ENCODE peak calls at places on chromosome 14, in nine cellular contexts. One of them, this sample, is unnamed.

GRCh38 chr14:70188292-70188607 is 501 bp downstream of the SLC8A3 start:
- DNase-seq in nephron progenitor cell: no peak
- DNase-seq in foreskin fibroblast: peak; percentile 13
- DNase-seq in GM20000: peak; percentile 73
- DNase-seq in stomach: no peak
- DNase-seq in astrocyte of the spinal cord: no peak
- DNase-seq in choroid plexus epithelial cell: peak; percentile 7
- DNase-seq in hepatocyte: no peak
- DNase-seq in A549: no peak
- DNase-seq in this sample: no peak

GRCh38 chr14:64628940-64629403 is 75.3 kb upstream of the PLEKHG3 start:
- DNase-seq in A549: peak; percentile 94
- DNase-seq in astrocyte of the spinal cord: peak; percentile 95
- DNase-seq in stomach: no peak
- DNase-seq in foreskin fibroblast: peak; percentile 92
- DNase-seq in nephron progenitor cell: no peak
- DNase-seq in GM20000: no peak
- DNase-seq in choroid plexus epithelial cell: peak; percentile 84
- DNase-seq in hepatocyte: peak; percentile 66
- DNase-seq in this sample: no peak

GRCh38 chr14:28761438-28762289 is 4.9 kb upstream of the FOXG1 start:
- DNase-seq in astrocyte of the spinal cord: peak; percentile 5
- DNase-seq in nephron progenitor cell: no peak
- DNase-seq in choroid plexus epithelial cell: no peak
- DNase-seq in foreskin fibroblast: no peak
- DNase-seq in GM20000: peak; percentile 4
- DNase-seq in stomach: no peak
- DNase-seq in hepatocyte: no peak
- DNase-seq in A549: no peak
- DNase-seq in this sample: no peak

GRCh38 chr14:59301354-59301753 is 112.9 kb downstream of the DAAM1 start:
- DNase-seq in A549: no peak
- DNase-seq in hepatocyte: no peak
- DNase-seq in choroid plexus epithelial cell: no peak
- DNase-seq in GM20000: peak; percentile 21
- DNase-seq in foreskin fibroblast: no peak
- DNase-seq in stomach: no peak
- DNase-seq in astrocyte of the spinal cord: no peak
- DNase-seq in nephron progenitor cell: no peak
- DNase-seq in this sample: no peak

GRCh38 chr14:94171208-94171607 is 2.9 kb upstream of the PPP4R4 start:
- DNase-seq in nephron progenitor cell: no peak
- DNase-seq in choroid plexus epithelial cell: no peak
- DNase-seq in astrocyte of the spinal cord: no peak
- DNase-seq in foreskin fibroblast: peak; percentile 22
- DNase-seq in A549: no peak
- DNase-seq in GM20000: no peak
- DNase-seq in stomach: no peak
- DNase-seq in hepatocyte: no peak
- DNase-seq in this sample: no peak

GRCh38 chr14:63200035-63200740 is 4.1 kb upstream of the RHOJ start:
- DNase-seq in A549: no peak
- DNase-seq in astrocyte of the spinal cord: no peak
- DNase-seq in hepatocyte: no peak
- DNase-seq in choroid plexus epithelial cell: no peak
- DNase-seq in GM20000: no peak
- DNase-seq in nephron progenitor cell: no peak
- DNase-seq in foreskin fibroblast: no peak
- DNase-seq in stomach: no peak
- DNase-seq in this sample: no peak

GRCh38 chr14:28773917-28774691 is 7.5 kb downstream of the FOXG1 start:
- DNase-seq in GM20000: no peak
- DNase-seq in astrocyte of the spinal cord: peak; percentile 71
- DNase-seq in stomach: no peak
- DNase-seq in nephron progenitor cell: peak; percentile 80
- DNase-seq in hepatocyte: peak; percentile 37
- DNase-seq in choroid plexus epithelial cell: peak; percentile 60
- DNase-seq in A549: peak; percentile 43
- DNase-seq in foreskin fibroblast: peak; percentile 59
- DNase-seq in this sample: peak; percentile 89

GRCh38 chr14:78356406-78356805 is 186.2 kb downstream of the NRXN3 start:
- DNase-seq in stomach: no peak
- DNase-seq in nephron progenitor cell: peak; percentile 10
- DNase-seq in choroid plexus epithelial cell: no peak
- DNase-seq in GM20000: no peak
- DNase-seq in hepatocyte: no peak
- DNase-seq in A549: no peak
- DNase-seq in foreskin fibroblast: no peak
- DNase-seq in astrocyte of the spinal cord: no peak
- DNase-seq in this sample: no peak

GRCh38 chr14:86430807-86431206 is 900.9 kb downstream of the FLRT2 start:
- DNase-seq in stomach: no peak
- DNase-seq in A549: no peak
- DNase-seq in hepatocyte: no peak
- DNase-seq in astrocyte of the spinal cord: no peak
- DNase-seq in GM20000: no peak
- DNase-seq in foreskin fibroblast: peak; percentile 1
- DNase-seq in choroid plexus epithelial cell: no peak
- DNase-seq in nephron progenitor cell: no peak
- DNase-seq in this sample: no peak

GRCh38 chr14:34970665-34971064 is 12.1 kb upstream of the SRP54 start:
- DNase-seq in choroid plexus epithelial cell: no peak
- DNase-seq in hepatocyte: no peak
- DNase-seq in A549: no peak
- DNase-seq in astrocyte of the spinal cord: no peak
- DNase-seq in GM20000: no peak
- DNase-seq in foreskin fibroblast: no peak
- DNase-seq in stomach: no peak
- DNase-seq in nephron progenitor cell: no peak
- DNase-seq in this sample: no peak

DNA sequence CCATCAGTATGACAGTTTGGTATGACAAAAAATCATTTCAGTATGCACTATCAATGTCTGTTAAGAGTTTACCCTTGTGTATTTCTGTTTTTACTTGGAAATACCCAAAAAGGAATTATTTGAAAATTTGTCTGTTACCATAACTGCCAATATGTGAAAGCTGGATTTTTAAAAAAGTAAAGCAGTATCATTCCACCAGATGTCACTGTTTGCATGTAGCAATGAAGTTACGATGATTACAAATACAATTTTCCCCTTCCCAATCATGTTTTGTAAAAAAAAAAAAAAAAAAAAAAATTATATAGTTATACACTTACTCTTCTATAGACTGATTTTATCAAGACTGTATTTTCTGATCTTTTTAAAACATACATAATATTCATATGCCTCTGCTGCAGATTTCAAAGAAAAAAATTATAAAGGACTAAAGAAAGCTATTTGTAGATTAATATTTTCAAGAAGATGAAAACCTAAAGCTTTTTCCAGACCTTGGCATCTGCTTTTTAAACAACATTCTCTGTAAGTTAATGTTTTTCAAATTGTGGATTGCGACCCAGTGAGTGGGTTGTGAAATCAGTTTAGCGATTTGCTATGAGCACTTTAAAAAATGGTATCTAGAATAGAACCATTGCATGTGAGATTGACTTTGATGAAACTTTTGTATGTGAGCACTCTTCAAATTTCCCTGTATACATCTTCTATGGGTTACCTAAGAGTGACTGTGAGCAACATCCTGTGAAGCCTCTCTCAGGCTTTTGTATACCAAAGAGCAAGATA is 114.2 kb downstream of the TTC6 start:
- DNase-seq in A549: peak; percentile 23
- DNase-seq in nephron progenitor cell: no peak
- DNase-seq in choroid plexus epithelial cell: peak; percentile 69
- DNase-seq in stomach: no peak
- DNase-seq in astrocyte of the spinal cord: peak; percentile 39
- DNase-seq in GM20000: no peak
- DNase-seq in hepatocyte: no peak
- DNase-seq in foreskin fibroblast: peak; percentile 8
- DNase-seq in this sample: no peak
- TF ChIP-seq CTCF in A549: peak; percentile 55
- TF ChIP-seq CTCF in nephron progenitor cell: peak; percentile 41
- TF ChIP-seq CTCF in choroid plexus epithelial cell: peak; percentile 64
- TF ChIP-seq CTCF in stomach: no peak
- TF ChIP-seq CTCF in astrocyte of the spinal cord: peak; percentile 48
- TF ChIP-seq CTCF in GM20000: no peak
- TF ChIP-seq CTCF in hepatocyte: peak; percentile 61
- TF ChIP-seq CTCF in foreskin fibroblast: peak; percentile 36
- TF ChIP-seq CTCF in this sample: peak; percentile 65

DNA sequence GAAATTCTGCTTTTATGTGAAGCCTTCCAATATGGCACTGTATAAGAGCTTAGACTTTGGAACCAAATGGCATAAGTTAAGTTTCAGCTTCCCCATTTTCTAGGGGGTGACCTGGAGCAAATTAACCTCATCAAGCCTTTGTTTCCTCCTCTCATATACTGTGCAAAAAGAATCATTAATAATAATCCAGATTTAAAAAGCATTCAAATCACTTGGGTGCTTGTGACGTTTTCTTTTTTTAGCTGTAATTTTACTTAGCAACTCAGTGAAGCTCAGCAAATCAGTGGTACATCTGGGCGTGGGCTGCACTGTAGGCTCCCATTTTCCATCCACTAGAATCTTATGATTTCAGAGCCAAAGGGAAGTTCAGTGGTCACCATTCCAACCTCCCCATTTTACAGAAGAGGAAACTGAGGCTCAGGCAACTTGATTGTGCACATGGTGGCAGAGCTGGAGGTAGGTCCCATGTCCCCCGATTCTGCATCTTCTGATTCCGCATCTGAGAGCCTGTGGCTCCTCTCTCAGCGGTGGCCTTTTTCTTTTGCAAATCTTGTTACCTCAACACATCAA is 131.2 kb downstream of the SNAPC1 start:
- DNase-seq in A549: no peak
- DNase-seq in astrocyte of the spinal cord: no peak
- DNase-seq in choroid plexus epithelial cell: no peak
- DNase-seq in GM20000: no peak
- DNase-seq in nephron progenitor cell: no peak
- DNase-seq in stomach: no peak
- DNase-seq in foreskin fibroblast: no peak
- DNase-seq in hepatocyte: no peak
- DNase-seq in this sample: no peak
- TF ChIP-seq CTCF in A549: no peak
- TF ChIP-seq CTCF in astrocyte of the spinal cord: no peak
- TF ChIP-seq CTCF in choroid plexus epithelial cell: no peak
- TF ChIP-seq CTCF in GM20000: no peak
- TF ChIP-seq CTCF in nephron progenitor cell: no peak
- TF ChIP-seq CTCF in stomach: no peak
- TF ChIP-seq CTCF in foreskin fibroblast: no peak
- TF ChIP-seq CTCF in hepatocyte: no peak
- TF ChIP-seq CTCF in this sample: no peak

DNA sequence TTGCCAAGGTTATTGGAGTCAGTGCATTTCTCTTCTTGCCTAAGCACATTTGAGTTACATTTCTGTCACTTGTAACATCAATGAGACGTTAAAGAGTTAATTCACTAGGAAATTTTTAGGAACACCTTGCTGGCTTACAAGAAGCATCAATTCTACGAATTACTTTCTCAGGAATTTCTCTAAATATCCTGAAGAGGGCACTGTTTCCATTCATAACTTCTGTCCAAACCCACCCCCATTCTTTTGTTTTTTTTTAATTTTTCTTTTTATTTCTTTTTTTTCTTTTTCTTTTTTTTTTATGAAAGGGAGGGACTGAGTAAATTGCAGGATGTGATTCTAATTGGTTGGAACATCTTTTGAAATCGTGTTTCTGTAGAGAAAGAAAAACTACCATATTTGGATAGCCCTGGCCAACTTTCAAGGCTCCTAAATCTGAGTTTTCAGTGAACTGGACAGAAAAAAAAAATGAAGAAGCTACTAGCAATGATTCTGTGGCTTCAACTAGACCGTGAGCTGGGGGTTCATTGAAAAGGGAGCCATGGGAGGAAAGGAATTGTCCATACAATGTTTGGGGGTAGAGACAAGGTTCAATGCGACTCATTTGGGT is 285.3 kb downstream of the DAD1 start:
- DNase-seq in A549: no peak
- DNase-seq in GM20000: peak; percentile 24
- DNase-seq in hepatocyte: no peak
- DNase-seq in foreskin fibroblast: no peak
- DNase-seq in stomach: no peak
- DNase-seq in astrocyte of the spinal cord: peak; percentile 47
- DNase-seq in choroid plexus epithelial cell: peak; percentile 61
- DNase-seq in nephron progenitor cell: no peak
- DNase-seq in this sample: no peak
- TF ChIP-seq CTCF in A549: peak; percentile 60
- TF ChIP-seq CTCF in GM20000: no peak
- TF ChIP-seq CTCF in hepatocyte: peak; percentile 54
- TF ChIP-seq CTCF in foreskin fibroblast: peak; percentile 35
- TF ChIP-seq CTCF in stomach: peak; percentile 8
- TF ChIP-seq CTCF in astrocyte of the spinal cord: peak; percentile 51
- TF ChIP-seq CTCF in choroid plexus epithelial cell: peak; percentile 55
- TF ChIP-seq CTCF in nephron progenitor cell: peak; percentile 57
- TF ChIP-seq CTCF in this sample: peak; percentile 72

DNA sequence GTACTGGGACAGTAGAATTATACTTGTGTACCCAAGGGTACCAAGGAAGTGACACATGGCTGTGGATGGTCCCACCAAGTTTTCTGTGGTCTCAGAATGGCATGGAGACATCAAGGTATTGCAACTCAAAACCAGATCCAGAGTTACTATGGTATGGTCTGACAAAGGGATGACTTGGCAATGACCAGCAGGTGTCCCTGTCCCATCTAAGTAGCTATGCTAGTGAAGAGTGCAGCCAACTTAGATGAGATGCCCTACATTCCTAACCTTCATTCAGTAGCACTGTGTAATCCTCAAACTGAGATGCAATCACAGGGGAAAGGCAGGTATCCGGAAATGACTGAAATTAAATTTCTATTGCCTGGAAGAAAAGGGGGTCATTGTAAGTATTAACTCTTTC is 188.7 kb upstream of the TMEM260 start:
- DNase-seq in hepatocyte: no peak
- DNase-seq in foreskin fibroblast: no peak
- DNase-seq in nephron progenitor cell: no peak
- DNase-seq in astrocyte of the spinal cord: no peak
- DNase-seq in GM20000: no peak
- DNase-seq in stomach: no peak
- DNase-seq in choroid plexus epithelial cell: no peak
- DNase-seq in A549: peak; percentile 13
- DNase-seq in this sample: no peak
- TF ChIP-seq CTCF in hepatocyte: no peak
- TF ChIP-seq CTCF in foreskin fibroblast: no peak
- TF ChIP-seq CTCF in nephron progenitor cell: no peak
- TF ChIP-seq CTCF in astrocyte of the spinal cord: no peak
- TF ChIP-seq CTCF in GM20000: no peak
- TF ChIP-seq CTCF in stomach: no peak
- TF ChIP-seq CTCF in choroid plexus epithelial cell: no peak
- TF ChIP-seq CTCF in A549: no peak
- TF ChIP-seq CTCF in this sample: no peak

GRCh38 chr14:90396342-90397339 is at the start of gene CALM1:
- DNase-seq in nephron progenitor cell: peak; percentile 97
- DNase-seq in A549: peak; percentile 96
- DNase-seq in hepatocyte: peak; percentile 96
- DNase-seq in GM20000: peak; percentile 96
- DNase-seq in astrocyte of the spinal cord: peak; percentile 96
- DNase-seq in choroid plexus epithelial cell: peak; percentile 96
- DNase-seq in foreskin fibroblast: peak; percentile 98
- DNase-seq in stomach: peak; percentile 96
- DNase-seq in this sample: peak; percentile 96
- TF ChIP-seq CTCF in nephron progenitor cell: no peak
- TF ChIP-seq CTCF in A549: no peak
- TF ChIP-seq CTCF in hepatocyte: no peak
- TF ChIP-seq CTCF in GM20000: no peak
- TF ChIP-seq CTCF in astrocyte of the spinal cord: no peak
- TF ChIP-seq CTCF in choroid plexus epithelial cell: no peak
- TF ChIP-seq CTCF in foreskin fibroblast: no peak
- TF ChIP-seq CTCF in stomach: no peak
- TF ChIP-seq CTCF in this sample: no peak